ENCODE peak calls at places on chromosomes 11 and 22, in four cellular contexts. W is CD8-positive, alpha-beta T cell; E is sciatic nerve; X is GM13977. Z is an unnamed sample.

GRCh38 chr22:23837496-23837859 is 1.3 kb downstream of the DERL3 start:
- DNase-seq in E (no peak), X (no peak), W (no peak), Z (no peak)

GRCh38 chr11:45405916-45406670 is 120.0 kb upstream of the SYT13 start:
- DNase-seq in E (no peak), X (no peak), W (no peak), Z (no peak)

GRCh38 chr22:22938672-22939536 is 51.3 kb downstream of the IGLL5 start:
- DNase-seq in X (no peak), W (no peak), E (no peak), Z (no peak)

GRCh38 chr22:41488596-41489385 is 19.9 kb downstream of the ACO2 start:
- DNase-seq in E (no peak), W (no peak), X (no peak), Z (no peak)

GRCh38 chr11:22244986-22245592 is 52.2 kb downstream of the ANO5 start:
- DNase-seq in X (peak), W (no peak), E (no peak), Z (peak)

GRCh38 chr22:41237707-41238569 is 2.8 kb downstream of the CHADL start:
- DNase-seq in X (peak), W (peak), E (peak), Z (peak)

GRCh38 chr22:43226368-43226979 is 39.5 kb upstream of the TTLL12 start:
- DNase-seq in W (no peak), E (no peak), X (no peak), Z (no peak)

GRCh38 chr11:63837719-63838118 is 1.2 kb upstream of the MARK2 start:
- DNase-seq in X (no peak), E (no peak), W (no peak), Z (no peak)